ENCODE peak calls at places on chromosomes 7 and 10, in four cellular contexts. One of them, this sample, is unnamed.

GRCh38 chr10:125060851-125061556 is 99.4 kb downstream of the CTBP2 start:
- DNase-seq in K562: no peak
- DNase-seq in IMR-90: peak; percentile 80
- DNase-seq in H1: peak; percentile 85
- DNase-seq in this sample: no peak

GRCh38 chr10:128274938-128275337 is 148.7 kb upstream of the MKI67 start:
- DNase-seq in K562: no peak
- DNase-seq in IMR-90: no peak
- DNase-seq in H1: no peak
- DNase-seq in this sample: no peak

GRCh38 chr10:79938728-79939380 is 10.1 kb downstream of the SFTPD start:
- DNase-seq in K562: no peak
- DNase-seq in IMR-90: no peak
- DNase-seq in H1: no peak
- DNase-seq in this sample: no peak

GRCh38 chr10:85545874-85546273 is 820.7 kb downstream of the GRID1 start:
- DNase-seq in K562: no peak
- DNase-seq in IMR-90: no peak
- DNase-seq in H1: no peak
- DNase-seq in this sample: no peak

GRCh38 chr10:26887611-26888215 is 27.0 kb upstream of the ABI1 start:
- DNase-seq in K562: no peak
- DNase-seq in IMR-90: peak; percentile 12
- DNase-seq in H1: no peak
- DNase-seq in this sample: no peak

GRCh38 chr10:4765428-4765827 is 60.6 kb upstream of the AKR1E2 start:
- DNase-seq in K562: no peak
- DNase-seq in IMR-90: peak; percentile 56
- DNase-seq in H1: no peak
- DNase-seq in this sample: no peak

GRCh38 chr7:22728416-22729029 is 1.5 kb downstream of the IL6 start:
- DNase-seq in K562: peak; percentile 42
- DNase-seq in IMR-90: peak; percentile 71
- DNase-seq in H1: no peak
- DNase-seq in this sample: no peak

GRCh38 chr10:73899401-73899780 is 11.5 kb upstream of the PLAU start:
- DNase-seq in K562: no peak
- DNase-seq in IMR-90: peak; percentile 97
- DNase-seq in H1: no peak
- DNase-seq in this sample: no peak

GRCh38 chr7:108034586-108034985 is 31.6 kb upstream of the LAMB1 start:
- DNase-seq in K562: no peak
- DNase-seq in IMR-90: no peak
- DNase-seq in H1: no peak
- DNase-seq in this sample: no peak

GRCh38 chr7:6654842-6655610 is 17.9 kb downstream of the ZNF316 start:
- DNase-seq in K562: peak; percentile 3
- DNase-seq in IMR-90: no peak
- DNase-seq in H1: no peak
- DNase-seq in this sample: no peak

GRCh38 chr7:6652446-6653011 is 15.4 kb downstream of the ZNF316 start:
- DNase-seq in K562: peak; percentile 1
- DNase-seq in IMR-90: no peak
- DNase-seq in H1: no peak
- DNase-seq in this sample: no peak

GRCh38 chr7:6651866-6652445 is 14.8 kb downstream of the ZNF316 start:
- DNase-seq in K562: no peak
- DNase-seq in IMR-90: no peak
- DNase-seq in H1: no peak
- DNase-seq in this sample: no peak

GRCh38 chr7:6654113-6654841 is 17.2 kb downstream of the ZNF316 start:
- DNase-seq in K562: no peak
- DNase-seq in IMR-90: no peak
- DNase-seq in H1: no peak
- DNase-seq in this sample: no peak

DNA sequence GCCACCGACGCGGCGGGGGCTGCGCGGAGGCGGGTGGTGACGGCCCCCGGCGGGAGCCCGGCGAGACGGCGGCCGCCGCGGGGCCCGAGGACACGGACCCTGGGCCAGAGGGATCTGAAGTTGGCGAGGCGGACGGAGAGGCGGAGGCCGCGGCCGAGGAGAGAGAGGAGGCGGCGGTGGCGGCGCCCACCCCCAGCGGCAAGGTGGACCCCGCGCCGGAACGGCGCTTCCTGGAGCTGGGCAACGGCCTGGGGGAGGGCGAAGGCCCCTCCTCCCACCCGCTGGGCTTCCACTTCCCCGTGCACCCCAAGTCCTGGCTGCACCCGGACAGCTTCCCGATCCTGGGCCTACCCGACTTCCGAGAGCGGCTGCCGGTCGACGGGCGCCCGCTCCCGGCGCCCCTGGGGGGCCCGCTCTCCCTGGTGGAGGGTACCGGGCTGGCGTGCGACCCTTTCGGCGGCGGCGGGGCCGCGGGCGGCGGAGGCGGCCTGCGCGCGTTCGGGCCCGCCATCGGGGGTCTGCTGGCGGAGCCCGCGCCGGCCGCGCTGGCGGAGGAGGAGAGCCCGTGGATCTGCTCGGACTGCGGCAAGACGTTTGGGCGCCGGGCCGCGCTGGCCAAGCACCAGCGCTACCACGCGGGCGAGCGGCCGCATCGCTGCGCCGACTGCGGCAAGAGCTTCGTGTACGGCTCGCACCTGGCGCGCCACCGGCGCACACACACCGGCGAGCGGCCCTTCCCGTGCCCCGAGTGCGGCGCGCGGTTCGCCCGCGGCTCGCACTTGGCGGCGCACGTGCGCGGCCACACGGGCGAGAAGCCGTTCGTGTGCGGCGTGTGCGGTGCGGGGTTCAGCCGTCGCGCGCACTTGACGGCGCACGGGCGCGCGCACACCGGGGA is 16.2 kb downstream of the ZNF316 start:
- DNase-seq in K562: peak; percentile 5
- DNase-seq in IMR-90: no peak
- DNase-seq in H1: no peak
- DNase-seq in this sample: no peak
- TF ChIP-seq CHD1 in K562: no peak
- TF ChIP-seq CHD1 in IMR-90: no peak
- TF ChIP-seq CHD1 in H1: no peak
- TF ChIP-seq CHD1 in this sample: no peak

DNA sequence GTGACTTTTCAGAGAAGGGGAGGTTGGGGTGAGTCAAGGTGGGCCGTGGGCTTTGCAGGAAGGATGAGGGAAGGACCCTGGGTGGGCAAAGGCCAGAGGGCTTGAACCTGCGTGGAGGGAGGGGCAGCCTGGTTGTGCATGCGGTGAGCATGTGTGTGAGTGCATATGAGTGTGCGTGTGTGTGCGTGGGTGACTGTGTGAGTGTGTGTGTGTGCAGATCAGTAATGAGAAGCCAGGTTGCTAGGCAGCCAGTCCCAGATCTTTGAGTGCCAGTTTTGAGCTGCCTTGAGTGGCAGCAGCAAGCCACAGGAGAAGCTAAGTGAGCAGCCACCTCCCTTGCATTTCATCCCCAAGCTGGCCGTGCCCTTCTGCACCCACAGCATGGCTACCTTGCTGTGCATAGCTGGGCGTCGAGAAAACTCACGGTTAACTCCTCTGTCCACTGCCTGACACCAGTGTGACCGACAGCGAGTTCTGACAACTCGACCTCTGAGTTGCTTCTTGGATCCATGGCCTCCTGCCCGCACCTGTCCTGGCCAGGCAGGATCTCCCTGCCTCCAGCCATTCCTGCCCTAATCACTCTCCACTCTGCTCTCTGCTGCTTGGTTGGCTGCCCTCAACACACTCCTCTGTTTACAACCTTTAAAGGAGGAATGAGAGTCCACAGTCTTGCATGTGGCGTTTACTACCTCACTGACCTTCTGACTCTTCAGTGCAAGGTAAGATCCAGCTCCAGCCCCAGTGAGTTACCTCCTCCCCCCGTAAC is 775.4 kb downstream of the TYW1 start:
- DNase-seq in K562: no peak
- DNase-seq in IMR-90: no peak
- DNase-seq in H1: no peak
- DNase-seq in this sample: no peak
- TF ChIP-seq CHD1 in K562: no peak
- TF ChIP-seq CHD1 in IMR-90: no peak
- TF ChIP-seq CHD1 in H1: no peak
- TF ChIP-seq CHD1 in this sample: no peak

GRCh38 chr7:140923358-140924006 is 1.2 kb downstream of the BRAF start:
- DNase-seq in K562: peak; percentile 41
- DNase-seq in IMR-90: no peak
- DNase-seq in H1: no peak
- DNase-seq in this sample: no peak

GRCh38 chr7:140924821-140925421 is at the start of gene BRAF:
- DNase-seq in K562: peak; percentile 97
- DNase-seq in IMR-90: peak; percentile 88
- DNase-seq in H1: peak; percentile 98
- DNase-seq in this sample: peak; percentile 62

GRCh38 chr7:140920745-140921144 is 4.0 kb downstream of the BRAF start:
- DNase-seq in K562: no peak
- DNase-seq in IMR-90: no peak
- DNase-seq in H1: no peak
- DNase-seq in this sample: no peak

GRCh38 chr7:140924019-140924820 is 509 bp downstream of the BRAF start:
- DNase-seq in K562: peak; percentile 90
- DNase-seq in IMR-90: peak; percentile 68
- DNase-seq in H1: peak; percentile 86
- DNase-seq in this sample: peak; percentile 50

DNA sequence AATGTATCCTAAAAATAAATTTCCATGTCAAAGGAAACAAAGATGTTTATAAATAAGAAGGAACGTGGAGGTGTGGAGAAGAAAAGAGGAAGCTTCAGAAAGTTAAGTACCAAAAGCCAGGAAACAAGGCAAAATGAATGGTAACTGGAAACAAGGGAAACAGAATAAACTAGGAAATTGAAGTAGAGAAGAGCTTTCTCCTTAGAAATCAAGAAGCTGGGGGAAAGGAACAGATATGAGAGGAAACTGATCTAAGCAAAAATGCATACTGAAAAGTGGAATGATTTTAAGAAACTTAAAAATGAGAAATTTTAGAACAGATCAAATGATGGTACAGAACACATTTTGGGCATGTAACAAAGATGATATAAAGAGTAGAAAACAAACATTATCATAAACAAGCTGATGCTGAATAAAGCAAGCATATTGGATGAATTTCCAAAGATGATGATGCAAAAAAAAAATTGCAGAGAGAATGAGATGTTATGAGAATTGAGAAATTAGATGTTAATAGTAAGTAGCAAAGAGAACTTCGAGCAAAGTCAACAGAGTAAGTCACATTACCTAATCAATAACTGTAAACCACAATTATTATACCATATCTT is 1.9 kb downstream of the BRAF start:
- DNase-seq in K562: no peak
- DNase-seq in IMR-90: no peak
- DNase-seq in H1: no peak
- DNase-seq in this sample: no peak
- TF ChIP-seq CHD1 in K562: no peak
- TF ChIP-seq CHD1 in IMR-90: no peak
- TF ChIP-seq CHD1 in H1: no peak
- TF ChIP-seq CHD1 in this sample: no peak

GRCh38 chr7:13032524-13032923 is 345.1 kb downstream of the ARL4A start:
- DNase-seq in K562: no peak
- DNase-seq in IMR-90: no peak
- DNase-seq in H1: no peak
- DNase-seq in this sample: no peak
- TF ChIP-seq CHD1 in K562: no peak
- TF ChIP-seq CHD1 in IMR-90: no peak
- TF ChIP-seq CHD1 in H1: no peak
- TF ChIP-seq CHD1 in this sample: no peak

GRCh38 chr7:36082910-36083309 is 70.1 kb upstream of the EEPD1 start:
- DNase-seq in K562: peak; percentile 45
- DNase-seq in IMR-90: no peak
- DNase-seq in H1: no peak
- DNase-seq in this sample: no peak

GRCh38 chr7:36080843-36081242 is 72.2 kb upstream of the EEPD1 start:
- DNase-seq in K562: no peak
- DNase-seq in IMR-90: no peak
- DNase-seq in H1: no peak
- DNase-seq in this sample: no peak

GRCh38 chr7:36078816-36079360 is 74.2 kb upstream of the EEPD1 start:
- DNase-seq in K562: no peak
- DNase-seq in IMR-90: no peak
- DNase-seq in H1: no peak
- DNase-seq in this sample: no peak

GRCh38 chr7:36082216-36082615 is 70.8 kb upstream of the EEPD1 start:
- DNase-seq in K562: no peak
- DNase-seq in IMR-90: no peak
- DNase-seq in H1: no peak
- DNase-seq in this sample: no peak

DNA sequence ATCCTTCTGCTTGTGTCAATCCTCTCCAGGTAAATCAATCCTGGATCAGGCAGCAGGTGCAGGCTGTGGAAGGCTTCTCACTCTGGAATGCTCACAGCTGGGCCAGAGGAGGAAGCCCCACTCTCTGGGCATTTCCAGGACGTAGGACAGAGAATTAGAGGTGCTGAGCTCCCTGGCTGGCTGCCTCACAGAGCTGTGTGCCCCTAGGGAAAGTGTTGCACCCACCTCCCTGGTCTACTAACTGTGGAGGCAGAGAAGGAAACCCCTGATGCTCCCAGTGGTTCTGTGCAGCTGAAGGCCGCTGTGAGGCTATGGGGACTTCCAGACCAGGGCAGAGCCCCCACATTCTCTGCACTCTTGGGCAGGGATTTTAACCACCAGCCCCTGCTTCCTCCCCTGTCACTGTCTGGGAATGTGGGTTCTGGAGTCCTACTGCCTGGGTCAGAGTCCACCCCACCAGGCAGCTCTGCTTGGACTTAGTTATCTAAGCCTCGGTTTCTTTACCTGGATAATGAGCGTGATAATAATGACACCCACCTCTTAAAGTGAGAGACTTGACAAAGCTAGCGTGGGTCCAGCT is 73.5 kb upstream of the EEPD1 start:
- DNase-seq in K562: no peak
- DNase-seq in IMR-90: no peak
- DNase-seq in H1: no peak
- DNase-seq in this sample: no peak
- TF ChIP-seq CHD1 in K562: no peak
- TF ChIP-seq CHD1 in IMR-90: no peak
- TF ChIP-seq CHD1 in H1: no peak
- TF ChIP-seq CHD1 in this sample: no peak

This sample was measured in GM12878.